ENCODE peak calls at places on chromosomes 3 and 15, in ten cellular contexts. E is HCT116, B is IMR-90, W is Peyer's patch, T is A549, N is uterus, U is ovary, Q is tibial nerve, I is body of pancreas, J is heart left ventricle. F is an unnamed sample.

GRCh38 chr3:159897331-159898075 is 91.1 kb upstream of the IL12A start:
- DNase-seq in B (peak; percentile 81), N (no peak), J (no peak), T (no peak), Q (no peak), E (no peak), W (no peak), I (no peak), U (no peak), F (no peak)

GRCh38 chr3:148955544-148956346 is 35.6 kb upstream of the GYG1 start:
- DNase-seq in J (peak; percentile 53), N (peak; percentile 88), T (peak; percentile 19), I (peak; percentile 63), B (peak; percentile 95), Q (peak; percentile 32), E (peak; percentile 48), W (no peak), U (peak; percentile 79), F (no peak)

GRCh38 chr15:69561071-69561784 is 108.6 kb downstream of the RPLP1 start:
- DNase-seq in Q (no peak), W (no peak), N (no peak), U (no peak), T (no peak), E (no peak), B (no peak), I (peak; percentile 71), J (no peak), F (no peak)

GRCh38 chr3:62876064-62876463 is 848 bp upstream of the CADPS start:
- DNase-seq in N (no peak), E (no peak), Q (no peak), B (peak; percentile 20), T (no peak), W (peak; percentile 58), U (peak; percentile 22), J (peak; percentile 53), I (peak; percentile 74), F (no peak)

GRCh38 chr3:54917862-54918261 is 10.0 kb downstream of the LRTM1 start:
- DNase-seq in I (no peak), T (no peak), N (no peak), Q (no peak), B (no peak), E (no peak), W (no peak), U (no peak), J (no peak), F (no peak)

GRCh38 chr3:58349792-58350626 is 17.3 kb downstream of the PXK start:
- DNase-seq in J (no peak), U (no peak), B (no peak), N (no peak), E (no peak), T (no peak), W (no peak), Q (no peak), I (peak; percentile 49), F (no peak)

GRCh38 chr3:41236198-41236597 is 36.9 kb downstream of the CTNNB1 start:
- DNase-seq in Q (no peak), J (no peak), U (no peak), I (no peak), E (no peak), N (no peak), B (no peak), W (no peak), T (no peak), F (no peak)

GRCh38 chr15:56734013-56734625 is 810 bp upstream of the ZNF280D start:
- DNase-seq in U (peak; percentile 22), Q (no peak), B (no peak), W (no peak), J (no peak), N (no peak), T (no peak), E (no peak), I (peak; percentile 29), F (no peak)

GRCh38 chr3:101509276-101509675 is 3.7 kb downstream of the SENP7 start:
- DNase-seq in B (no peak), N (no peak), U (no peak), I (no peak), W (no peak), J (no peak), E (no peak), Q (no peak), T (no peak), F (no peak)

GRCh38 chr3:101518421-101518871 is 5.4 kb upstream of the SENP7 start:
- DNase-seq in U (no peak), B (peak; percentile 32), T (peak; percentile 6), N (no peak), E (no peak), Q (no peak), I (no peak), W (no peak), J (no peak), F (no peak)

GRCh38 chr3:101513419-101513986 is 491 bp upstream of the SENP7 start:
- DNase-seq in W (no peak), J (no peak), B (no peak), N (no peak), E (no peak), U (no peak), Q (no peak), T (peak; percentile 73), I (no peak), F (no peak)

GRCh38 chr3:101509811-101510210 is 3.2 kb downstream of the SENP7 start:
- DNase-seq in B (peak; percentile 53), J (no peak), U (no peak), T (no peak), W (no peak), E (no peak), Q (no peak), N (no peak), I (no peak), F (no peak)

DNA sequence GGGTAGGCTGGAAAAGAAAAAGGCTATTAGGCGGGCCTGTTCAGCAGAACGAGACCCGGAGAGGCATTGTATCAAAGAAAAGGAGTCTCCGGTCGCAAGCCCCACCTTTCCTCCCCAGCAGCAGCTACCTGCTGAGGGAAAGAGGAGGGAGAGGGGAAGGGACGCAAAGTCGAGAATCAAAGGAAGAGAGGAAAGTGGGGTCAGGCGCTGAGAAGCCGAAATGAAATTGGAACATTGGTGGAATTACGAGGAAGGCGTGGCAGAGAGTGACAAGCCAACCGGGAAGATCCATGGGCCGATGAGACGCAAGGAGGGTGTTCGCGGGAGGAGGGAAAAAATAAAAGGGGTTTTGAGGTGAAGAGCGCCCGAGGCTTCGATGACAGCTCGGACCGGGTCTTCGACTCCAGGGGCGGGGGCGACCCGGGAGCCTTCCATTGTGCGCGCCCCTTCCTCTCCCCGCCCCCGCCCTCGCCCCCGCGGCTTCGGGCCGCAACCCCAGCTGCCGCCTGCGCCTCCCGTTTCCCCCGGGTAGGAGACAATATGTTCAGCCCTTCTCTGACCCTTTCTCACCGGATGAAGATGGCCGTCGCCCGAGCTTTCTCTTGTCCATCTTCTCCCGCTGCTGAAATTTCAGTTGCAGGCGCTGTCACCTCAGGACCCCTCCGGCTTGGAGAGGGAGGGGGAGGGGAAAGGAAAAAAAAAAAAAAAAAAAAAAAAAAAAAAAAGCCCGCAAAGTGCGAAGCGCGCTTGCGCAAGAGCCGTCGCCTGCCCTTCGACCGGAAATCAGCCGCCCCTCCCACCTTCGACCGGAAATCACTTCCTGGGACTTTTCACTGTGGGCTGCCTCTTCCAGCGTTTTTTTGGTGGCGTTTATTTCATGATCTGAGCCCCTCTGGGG is at the start of gene SENP7:
- DNase-seq in J (peak; percentile 88), I (peak; percentile 89), N (peak; percentile 86), U (peak; percentile 88), Q (peak; percentile 75), T (peak; percentile 86), W (peak; percentile 86), E (peak; percentile 56), B (peak; percentile 75), F (peak; percentile 96)
- TF ChIP-seq POLR2A in J (no peak), I (peak; percentile 54), N (no peak), U (peak; percentile 49), Q (peak; percentile 9), T (peak; percentile 41), W (no peak), E (no peak), B (no peak), F (no peak)

GRCh38 chr15:43774062-43774461 is 2.7 kb downstream of the ELL3 start:
- DNase-seq in U (no peak), B (no peak), Q (no peak), N (no peak), T (no peak), I (no peak), E (no peak), W (no peak), J (no peak), F (no peak)

GRCh38 chr15:43776101-43776717 is 557 bp downstream of the ELL3 start:
- DNase-seq in I (peak; percentile 56), U (peak; percentile 61), T (no peak), E (no peak), N (peak; percentile 39), Q (no peak), W (peak; percentile 74), B (no peak), J (peak; percentile 30), F (peak; percentile 91)

GRCh38 chr15:43776718-43777292 is at the start of gene ELL3:
- DNase-seq in I (peak; percentile 85), B (peak; percentile 59), U (peak; percentile 75), W (peak; percentile 95), N (peak; percentile 66), J (peak; percentile 85), E (peak; percentile 69), T (peak; percentile 37), Q (peak; percentile 68), F (peak; percentile 73)

GRCh38 chr15:43777293-43777819 is 590 bp upstream of the ELL3 start:
- DNase-seq in T (no peak), W (peak; percentile 91), N (peak; percentile 79), B (peak; percentile 55), Q (peak; percentile 70), J (peak; percentile 80), E (peak; percentile 77), U (peak; percentile 82), I (peak; percentile 90), F (peak; percentile 97)

GRCh38 chr15:43775411-43775965 is 1.3 kb downstream of the ELL3 start:
- DNase-seq in I (peak; percentile 81), E (peak; percentile 85), Q (no peak), T (peak; percentile 25), J (no peak), W (peak; percentile 87), N (peak; percentile 42), U (peak; percentile 51), B (peak; percentile 58), F (no peak)
- H3K4me3 ChIP-seq in I (no peak overlapping the region), E (peak overlapping the region; percentile 90), Q (no peak overlapping the region), T (no peak overlapping the region), J (no peak overlapping the region), W (peak overlapping the region; percentile 55), N (no peak overlapping the region), U (no peak overlapping the region), B (no peak overlapping the region), F (no peak overlapping the region)

DNA sequence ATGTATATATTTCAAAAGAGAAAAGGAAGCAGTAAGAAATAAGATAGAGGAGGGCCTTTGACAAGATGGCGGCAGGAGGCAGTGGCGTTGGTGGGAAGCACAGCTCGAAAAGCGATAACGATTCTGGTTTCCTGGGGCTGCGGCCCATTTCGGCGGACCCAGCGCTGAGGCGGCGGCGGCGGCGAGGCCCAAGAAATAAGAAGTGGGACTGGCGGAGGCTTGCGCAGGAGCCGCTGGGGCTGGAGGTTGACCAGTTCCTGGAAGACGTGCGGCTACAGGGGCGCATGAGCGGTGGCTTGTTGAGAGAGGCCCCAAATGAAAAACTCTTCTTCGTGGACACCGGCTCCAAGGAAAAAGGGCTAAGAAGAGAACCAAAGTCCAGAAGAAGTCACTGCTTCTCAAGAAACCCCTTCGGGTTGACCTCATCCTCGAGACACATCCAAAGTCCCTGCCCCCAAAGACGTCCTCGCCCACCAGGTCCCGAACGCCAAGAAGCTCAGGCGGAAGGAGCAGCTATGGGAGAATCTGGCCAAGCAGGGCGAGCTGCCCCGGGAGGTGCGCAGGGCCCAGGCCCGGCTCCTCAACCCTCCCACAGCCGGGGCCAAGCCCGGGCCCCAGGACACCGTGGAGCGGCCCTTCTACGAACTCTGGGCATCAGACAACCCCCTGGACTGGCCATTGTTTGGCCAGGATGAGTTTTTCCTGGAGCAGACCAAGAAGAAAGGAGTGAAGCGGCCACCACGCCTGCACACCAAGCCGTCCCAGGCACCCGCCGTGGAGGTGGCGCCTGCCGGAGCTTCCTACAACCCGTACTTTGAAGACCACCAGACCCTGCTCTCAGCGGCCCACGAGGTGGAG is 624.3 kb downstream of the MCTP2 start:
- DNase-seq in T (no peak), J (no peak), U (no peak), I (no peak), B (no peak), Q (no peak), E (no peak), N (no peak), W (no peak), F (no peak)
- TF ChIP-seq POLR2A in T (no peak), J (no peak), U (no peak), I (no peak), B (no peak), Q (no peak), E (no peak), N (no peak), W (no peak), F (no peak)

DNA sequence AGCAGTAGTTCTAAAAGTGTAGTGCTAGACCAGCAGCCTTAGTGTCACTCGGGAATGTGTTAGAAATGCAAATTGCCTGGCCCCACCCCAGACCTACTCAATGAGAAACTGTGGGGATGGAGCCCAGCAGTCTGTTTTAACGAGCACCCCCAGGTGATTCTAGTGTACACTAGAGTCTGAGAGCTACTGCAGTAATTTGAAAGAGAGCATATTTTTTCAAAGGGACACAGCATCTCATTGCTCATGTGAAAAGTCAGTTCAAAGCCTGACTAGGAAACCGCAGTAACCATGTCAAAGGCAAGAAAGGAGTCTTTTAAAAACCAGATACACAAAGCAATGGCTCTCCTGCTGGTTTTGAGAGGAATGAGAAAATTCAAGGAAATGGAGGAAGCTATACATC is 313.4 kb downstream of the SQOR start:
- DNase-seq in N (no peak), W (no peak), U (no peak), J (no peak), T (no peak), B (no peak), Q (no peak), I (no peak), E (no peak), F (no peak)
- H3K4me3 ChIP-seq in N (no peak overlapping the region), W (no peak overlapping the region), U (no peak overlapping the region), J (no peak overlapping the region), T (no peak overlapping the region), B (no peak overlapping the region), Q (no peak overlapping the region), I (no peak overlapping the region), E (no peak overlapping the region), F (no peak overlapping the region)